ENCODE peak calls at places on chromosomes 3 and 15, in five cellular contexts. One of them, this sample, is unnamed.

GRCh38 chr3:53187430-53187829 is 26.4 kb downstream of the PRKCD start:
- DNase-seq in A549: no peak
- DNase-seq in GM12878: no peak
- DNase-seq in HepG2: no peak
- DNase-seq in K562: no peak
- DNase-seq in this sample: no peak

GRCh38 chr15:83893308-83893707 is 239.4 kb downstream of the ADAMTSL3 start:
- DNase-seq in A549: no peak
- DNase-seq in HepG2: no peak
- DNase-seq in K562: no peak
- DNase-seq in GM12878: no peak
- DNase-seq in this sample: no peak

GRCh38 chr3:157082305-157082981 is 77.5 kb downstream of the CCNL1 start:
- DNase-seq in K562: no peak
- DNase-seq in A549: no peak
- DNase-seq in GM12878: no peak
- DNase-seq in HepG2: no peak
- DNase-seq in this sample: no peak

GRCh38 chr3:197756704-197757103 is 7.0 kb downstream of the FYTTD1 start:
- DNase-seq in HepG2: no peak
- DNase-seq in K562: no peak
- DNase-seq in GM12878: no peak
- DNase-seq in A549: no peak
- DNase-seq in this sample: no peak

GRCh38 chr15:86139828-86140227 is 60.2 kb downstream of the AGBL1 start:
- DNase-seq in A549: peak
- DNase-seq in HepG2: no peak
- DNase-seq in GM12878: no peak
- DNase-seq in K562: peak
- DNase-seq in this sample: peak

GRCh38 chr3:72990701-72991395 is 5.8 kb upstream of the PPP4R2 start:
- DNase-seq in HepG2: no peak
- DNase-seq in K562: no peak
- DNase-seq in A549: no peak
- DNase-seq in GM12878: no peak
- DNase-seq in this sample: no peak

GRCh38 chr15:29822685-29823459 is 604 bp upstream of the TJP1 start:
- DNase-seq in K562: no peak
- DNase-seq in A549: peak
- DNase-seq in GM12878: no peak
- DNase-seq in HepG2: peak
- DNase-seq in this sample: peak

GRCh38 chr3:72460215-72461174 is 387.8 kb downstream of the SHQ1 start:
- DNase-seq in K562: peak
- DNase-seq in GM12878: no peak
- DNase-seq in A549: no peak
- DNase-seq in HepG2: no peak
- DNase-seq in this sample: no peak

GRCh38 chr3:73228425-73228824 is 167.0 kb downstream of the EBLN2 start:
- DNase-seq in K562: no peak
- DNase-seq in A549: no peak
- DNase-seq in GM12878: no peak
- DNase-seq in HepG2: no peak
- DNase-seq in this sample: no peak

GRCh38 chr15:28103402-28103801 is 4.3 kb upstream of the OCA2 start:
- DNase-seq in GM12878: no peak
- DNase-seq in K562: no peak
- DNase-seq in A549: no peak
- DNase-seq in HepG2: no peak
- DNase-seq in this sample: no peak

GRCh38 chr3:115975353-115975752 is 352.0 kb downstream of the GAP43 start:
- DNase-seq in A549: peak
- DNase-seq in K562: no peak
- DNase-seq in GM12878: no peak
- DNase-seq in HepG2: peak
- DNase-seq in this sample: no peak

GRCh38 chr3:129399145-129399894 is 29.1 kb downstream of the EFCAB12 start:
- DNase-seq in HepG2: peak
- DNase-seq in A549: peak
- DNase-seq in K562: peak
- DNase-seq in GM12878: peak
- DNase-seq in this sample: peak

GRCh38 chr3:195556390-195556789 is 13.3 kb upstream of the PPP1R2 start:
- DNase-seq in A549: peak
- DNase-seq in HepG2: no peak
- DNase-seq in GM12878: no peak
- DNase-seq in K562: peak
- DNase-seq in this sample: peak

DNA sequence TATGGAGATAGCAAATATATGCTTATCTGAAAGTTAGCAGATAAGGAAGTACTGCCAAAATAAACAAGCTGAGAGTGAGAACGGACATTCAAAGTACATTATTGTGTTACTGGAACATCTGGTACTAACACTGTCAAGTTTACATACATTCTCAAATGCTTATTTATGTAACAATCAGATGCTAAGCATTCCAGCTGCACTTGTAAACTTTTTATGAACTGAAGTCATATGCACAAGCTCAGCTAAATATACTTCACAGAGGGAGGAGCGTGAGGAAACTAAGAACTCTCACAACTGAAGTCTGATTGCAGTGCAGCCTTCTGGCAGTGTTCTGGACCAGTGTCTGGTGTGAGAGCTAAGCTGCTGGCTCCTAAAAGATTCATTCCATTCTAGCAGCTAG is 223.7 kb upstream of the NANOGP8 start:
- DNase-seq in HepG2: no peak
- DNase-seq in GM12878: no peak
- DNase-seq in A549: peak
- DNase-seq in K562: no peak
- DNase-seq in this sample: no peak
- TF ChIP-seq ESRRA in HepG2: no peak
- TF ChIP-seq ESRRA in GM12878: no peak
- TF ChIP-seq ESRRA in A549: no peak
- TF ChIP-seq ESRRA in K562: no peak
- TF ChIP-seq ESRRA in this sample: no peak

DNA sequence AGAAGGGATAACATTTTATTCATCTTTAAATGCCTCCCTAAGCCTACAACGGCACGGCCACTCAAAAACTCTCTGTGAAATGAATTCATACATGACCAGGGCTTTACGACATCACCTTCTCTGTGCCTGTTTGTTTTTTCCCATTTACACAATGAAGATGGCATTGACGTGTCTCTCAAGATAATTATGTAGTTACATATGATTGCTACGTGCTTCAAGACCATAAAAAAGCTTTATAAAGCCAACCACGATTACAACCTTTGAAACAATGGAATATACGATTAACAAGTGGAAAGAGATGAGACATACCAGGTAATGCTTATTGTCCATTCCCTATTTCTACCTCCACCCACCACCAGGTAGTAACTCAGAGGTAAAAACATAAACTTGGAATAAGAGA is 168.4 kb downstream of the P3H2 start:
- DNase-seq in HepG2: no peak
- DNase-seq in A549: no peak
- DNase-seq in GM12878: no peak
- DNase-seq in K562: no peak
- DNase-seq in this sample: no peak
- TF ChIP-seq ESRRA in HepG2: no peak
- TF ChIP-seq ESRRA in A549: no peak
- TF ChIP-seq ESRRA in GM12878: no peak
- TF ChIP-seq ESRRA in K562: no peak
- TF ChIP-seq ESRRA in this sample: no peak

GRCh38 chr15:80977627-80978036 is 12.0 kb downstream of the MESD start:
- DNase-seq in A549: peak
- DNase-seq in GM12878: no peak
- DNase-seq in K562: peak
- DNase-seq in HepG2: peak
- DNase-seq in this sample: peak
- TF ChIP-seq ESRRA in A549: no peak
- TF ChIP-seq ESRRA in GM12878: no peak
- TF ChIP-seq ESRRA in K562: no peak
- TF ChIP-seq ESRRA in HepG2: no peak
- TF ChIP-seq ESRRA in this sample: no peak

GRCh38 chr15:62848631-62849050 is 193.9 kb upstream of the TPM1 start:
- DNase-seq in GM12878: no peak
- DNase-seq in HepG2: peak
- DNase-seq in A549: peak
- DNase-seq in K562: no peak
- DNase-seq in this sample: no peak

GRCh38 chr15:62850318-62850717 is 192.2 kb upstream of the TPM1 start:
- DNase-seq in A549: no peak
- DNase-seq in HepG2: no peak
- DNase-seq in K562: no peak
- DNase-seq in GM12878: no peak
- DNase-seq in this sample: no peak

GRCh38 chr15:62849316-62850129 is 193.0 kb upstream of the TPM1 start:
- DNase-seq in K562: no peak
- DNase-seq in A549: no peak
- DNase-seq in GM12878: no peak
- DNase-seq in HepG2: no peak
- DNase-seq in this sample: no peak

GRCh38 chr15:62853114-62853832 is 189.3 kb upstream of the TPM1 start:
- DNase-seq in A549: peak
- DNase-seq in HepG2: peak
- DNase-seq in GM12878: no peak
- DNase-seq in K562: no peak
- DNase-seq in this sample: no peak

DNA sequence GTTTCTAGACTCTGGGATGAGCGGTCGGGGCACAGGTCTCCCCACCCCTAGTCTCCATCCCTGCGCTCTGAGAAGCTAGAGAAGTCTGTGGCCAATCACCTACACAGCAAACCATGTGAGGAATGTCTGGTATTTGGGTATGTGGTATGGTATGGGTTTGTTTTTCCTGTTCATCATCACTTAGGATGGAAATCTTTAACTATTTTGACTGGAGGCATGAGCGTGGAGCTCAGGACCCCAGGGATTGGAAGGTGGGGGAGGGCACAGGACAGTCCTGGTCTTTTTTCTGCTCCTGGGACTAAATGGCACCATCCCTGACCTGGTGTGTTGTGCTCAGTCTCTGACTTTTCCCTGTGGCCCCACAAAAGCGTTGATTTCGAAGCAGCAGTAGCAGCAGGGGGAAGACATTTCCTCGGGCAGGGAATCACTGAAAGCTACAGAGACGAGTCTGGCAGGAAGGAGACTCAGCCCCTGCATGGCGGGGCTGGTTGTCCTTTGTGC is 191.7 kb upstream of the TPM1 start:
- DNase-seq in A549: peak
- DNase-seq in GM12878: no peak
- DNase-seq in K562: no peak
- DNase-seq in HepG2: peak
- DNase-seq in this sample: peak
- TF ChIP-seq ESRRA in A549: no peak
- TF ChIP-seq ESRRA in GM12878: no peak
- TF ChIP-seq ESRRA in K562: no peak
- TF ChIP-seq ESRRA in HepG2: no peak
- TF ChIP-seq ESRRA in this sample: no peak

GRCh38 chr15:41568350-41569017 is 9.5 kb downstream of the TYRO3 start:
- DNase-seq in HepG2: peak
- DNase-seq in GM12878: no peak
- DNase-seq in K562: peak
- DNase-seq in A549: peak
- DNase-seq in this sample: peak
- TF ChIP-seq ESRRA in HepG2: no peak
- TF ChIP-seq ESRRA in GM12878: no peak
- TF ChIP-seq ESRRA in K562: no peak
- TF ChIP-seq ESRRA in A549: no peak
- TF ChIP-seq ESRRA in this sample: no peak

DNA sequence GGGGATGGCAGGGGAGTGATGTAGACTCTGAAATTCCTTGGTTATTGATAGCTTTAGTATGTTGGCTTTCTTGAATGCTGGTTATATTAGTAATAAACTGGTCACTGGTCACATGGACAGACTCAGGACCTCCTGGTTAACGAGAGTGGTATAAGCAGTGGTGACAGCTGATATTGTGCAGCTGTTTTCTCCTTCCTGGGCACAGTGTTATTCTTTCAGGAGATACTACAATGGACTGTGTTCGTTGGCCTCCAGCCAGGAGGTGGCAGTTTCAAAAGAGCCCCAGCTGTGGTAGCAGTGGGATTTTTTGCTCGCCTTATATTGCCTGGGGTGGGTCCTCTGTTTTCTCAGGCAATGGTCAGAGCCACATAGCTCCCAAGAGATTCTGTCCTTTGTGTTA is 181.6 kb upstream of the RBMS3 start:
- DNase-seq in K562: no peak
- DNase-seq in HepG2: no peak
- DNase-seq in GM12878: no peak
- DNase-seq in A549: no peak
- DNase-seq in this sample: no peak
- TF ChIP-seq ESRRA in K562: no peak
- TF ChIP-seq ESRRA in HepG2: no peak
- TF ChIP-seq ESRRA in GM12878: no peak
- TF ChIP-seq ESRRA in A549: no peak
- TF ChIP-seq ESRRA in this sample: no peak

DNA sequence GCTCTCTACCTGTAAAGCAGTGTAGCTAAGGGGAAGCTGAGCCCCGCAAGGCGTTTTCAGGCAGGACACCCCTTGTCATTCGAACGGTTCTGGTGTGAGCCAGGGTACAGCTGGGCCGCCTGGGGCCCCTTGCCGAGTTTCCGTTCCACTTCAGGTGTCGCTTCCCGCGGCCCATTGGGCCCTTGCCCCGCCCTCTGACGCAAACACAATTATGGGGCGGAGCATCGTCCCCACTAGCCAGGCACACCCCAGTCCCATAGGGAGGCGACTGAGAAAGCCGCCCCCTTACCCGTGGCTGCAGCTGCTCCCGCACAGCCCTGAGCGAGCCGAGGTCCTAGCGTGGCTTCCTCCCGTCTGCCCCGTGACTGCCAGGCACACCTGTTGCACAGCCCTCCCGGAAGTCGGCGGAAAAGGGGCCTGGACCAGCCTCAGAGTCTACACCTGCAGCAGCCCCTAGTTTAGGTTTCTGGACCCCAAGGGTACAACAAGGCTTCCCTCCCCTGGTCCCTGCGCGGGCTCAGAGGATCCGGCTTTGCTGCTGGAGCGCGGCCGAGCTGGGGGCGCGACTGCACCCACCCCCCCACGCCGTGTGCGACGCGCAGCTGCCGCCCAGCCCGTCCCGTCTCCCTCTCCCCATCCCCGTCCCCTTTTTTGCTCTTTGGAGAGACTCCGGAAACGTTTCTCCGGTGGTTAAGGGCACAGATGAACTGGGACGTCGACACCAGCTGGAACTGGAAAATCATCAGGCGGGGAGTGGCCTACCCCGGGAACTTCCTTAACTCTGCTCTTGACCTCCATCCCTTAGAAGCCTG is at the start of gene PLSCR2:
- DNase-seq in K562: peak
- DNase-seq in HepG2: no peak
- DNase-seq in GM12878: peak
- DNase-seq in A549: peak
- DNase-seq in this sample: peak
- TF ChIP-seq ESRRA in K562: no peak
- TF ChIP-seq ESRRA in HepG2: no peak
- TF ChIP-seq ESRRA in GM12878: no peak
- TF ChIP-seq ESRRA in A549: no peak
- TF ChIP-seq ESRRA in this sample: no peak